ENCODE peak calls at places on chromosomes 1 and 21, in four cellular contexts. Y, E, U and J are unnamed samples.

GRCh38 chr1:195828322-195828721 is 779.9 kb downstream of the KCNT2 start:
- DNase-seq in Y (no peak), E (no peak), U (no peak), J (no peak)

GRCh38 chr1:214683596-214683995 is 80.6 kb downstream of the CENPF start:
- DNase-seq in E (no peak), Y (no peak), U (no peak), J (no peak)

GRCh38 chr1:62426238-62426637 is 10.6 kb upstream of the USP1 start:
- DNase-seq in U (no peak), E (no peak), Y (peak), J (no peak)

GRCh38 chr21:31713973-31714740 is 17.8 kb downstream of the SCAF4 start:
- DNase-seq in Y (no peak), E (no peak), U (no peak), J (no peak)

GRCh38 chr1:87826639-87827345 is 498.1 kb downstream of the LMO4 start:
- DNase-seq in Y (no peak), E (peak), U (no peak), J (no peak)

GRCh38 chr1:2073382-2074230 is 23.4 kb downstream of the PRKCZ start:
- DNase-seq in Y (no peak), E (no peak), U (peak), J (peak)

GRCh38 chr1:207897188-207897587 is 13.7 kb downstream of the CD34 start:
- DNase-seq in U (no peak), Y (no peak), E (no peak), J (no peak)

GRCh38 chr21:37198989-37199924 is 67.9 kb downstream of the VPS26C start:
- DNase-seq in Y (no peak), E (no peak), U (no peak), J (no peak)

GRCh38 chr21:37149411-37149810 is 76.4 kb downstream of the TTC3 start:
- DNase-seq in U (no peak), E (no peak), Y (no peak), J (no peak)

GRCh38 chr1:21308847-21309652 is 18.8 kb upstream of the ECE1 start:
- DNase-seq in Y (peak), U (peak), E (no peak), J (peak)

GRCh38 chr1:20584890-20585289 is 4.0 kb upstream of the CDA start:
- DNase-seq in U (no peak), E (no peak), Y (no peak), J (no peak)

GRCh38 chr1:149932474-149932873 is 4.2 kb downstream of the MTMR11 start:
- DNase-seq in Y (no peak), U (no peak), E (no peak), J (no peak)